ENCODE peak calls at places on chromosomes 6 and 20, in eight cellular contexts. One of them, this sample, is unnamed.

GRCh38 chr6:151430886-151431285 is 21.0 kb downstream of the RMND1 start:
- DNase-seq in GM13977: no peak
- DNase-seq in iris pigment epithelial cell: no peak
- DNase-seq in mesendoderm: peak
- DNase-seq in NAMALWA: peak
- DNase-seq in non-pigmented ciliary epithelial cell: no peak
- DNase-seq in NCI-H1417: no peak
- DNase-seq in HCT116: no peak
- DNase-seq in this sample: no peak

GRCh38 chr6:148272084-148272483 is 70.6 kb upstream of the SASH1 start:
- DNase-seq in mesendoderm: peak
- DNase-seq in iris pigment epithelial cell: peak
- DNase-seq in NCI-H1417: no peak
- DNase-seq in NAMALWA: no peak
- DNase-seq in HCT116: no peak
- DNase-seq in non-pigmented ciliary epithelial cell: peak
- DNase-seq in GM13977: no peak
- DNase-seq in this sample: no peak

GRCh38 chr20:58216334-58216733 is 12.1 kb downstream of the ANKRD60 start:
- DNase-seq in mesendoderm: no peak
- DNase-seq in HCT116: no peak
- DNase-seq in NCI-H1417: no peak
- DNase-seq in NAMALWA: no peak
- DNase-seq in GM13977: no peak
- DNase-seq in non-pigmented ciliary epithelial cell: no peak
- DNase-seq in iris pigment epithelial cell: peak
- DNase-seq in this sample: no peak

GRCh38 chr20:50762435-50763201 is 31.2 kb downstream of the PARD6B start:
- DNase-seq in NAMALWA: no peak
- DNase-seq in mesendoderm: no peak
- DNase-seq in iris pigment epithelial cell: peak
- DNase-seq in NCI-H1417: no peak
- DNase-seq in GM13977: no peak
- DNase-seq in non-pigmented ciliary epithelial cell: no peak
- DNase-seq in HCT116: no peak
- DNase-seq in this sample: no peak

GRCh38 chr6:109490708-109491107 is 7.7 kb upstream of the ZBTB24 start:
- DNase-seq in NAMALWA: no peak
- DNase-seq in GM13977: no peak
- DNase-seq in NCI-H1417: no peak
- DNase-seq in mesendoderm: no peak
- DNase-seq in non-pigmented ciliary epithelial cell: no peak
- DNase-seq in iris pigment epithelial cell: no peak
- DNase-seq in HCT116: no peak
- DNase-seq in this sample: no peak

GRCh38 chr6:34837500-34837899 is 45.6 kb downstream of the BLTP3A start:
- DNase-seq in iris pigment epithelial cell: no peak
- DNase-seq in NAMALWA: no peak
- DNase-seq in GM13977: no peak
- DNase-seq in non-pigmented ciliary epithelial cell: no peak
- DNase-seq in HCT116: no peak
- DNase-seq in NCI-H1417: no peak
- DNase-seq in mesendoderm: no peak
- DNase-seq in this sample: no peak

GRCh38 chr6:34154668-34155447 is 9.0 kb upstream of the GRM4 start:
- DNase-seq in iris pigment epithelial cell: peak
- DNase-seq in non-pigmented ciliary epithelial cell: no peak
- DNase-seq in mesendoderm: peak
- DNase-seq in HCT116: no peak
- DNase-seq in GM13977: peak
- DNase-seq in NCI-H1417: peak
- DNase-seq in NAMALWA: peak
- DNase-seq in this sample: peak

GRCh38 chr6:154605207-154605877 is 94.9 kb upstream of the CNKSR3 start:
- DNase-seq in non-pigmented ciliary epithelial cell: no peak
- DNase-seq in iris pigment epithelial cell: no peak
- DNase-seq in NAMALWA: no peak
- DNase-seq in mesendoderm: no peak
- DNase-seq in GM13977: peak
- DNase-seq in HCT116: no peak
- DNase-seq in NCI-H1417: no peak
- DNase-seq in this sample: no peak

GRCh38 chr6:16136536-16137450 is 7.9 kb downstream of the MYLIP start:
- DNase-seq in NAMALWA: no peak
- DNase-seq in NCI-H1417: no peak
- DNase-seq in iris pigment epithelial cell: peak
- DNase-seq in HCT116: peak
- DNase-seq in mesendoderm: no peak
- DNase-seq in GM13977: no peak
- DNase-seq in non-pigmented ciliary epithelial cell: peak
- DNase-seq in this sample: no peak

GRCh38 chr6:128209771-128210170 is 308.9 kb upstream of the THEMIS start:
- DNase-seq in NAMALWA: no peak
- DNase-seq in iris pigment epithelial cell: peak
- DNase-seq in NCI-H1417: no peak
- DNase-seq in mesendoderm: peak
- DNase-seq in HCT116: no peak
- DNase-seq in non-pigmented ciliary epithelial cell: peak
- DNase-seq in GM13977: no peak
- DNase-seq in this sample: no peak

GRCh38 chr6:169164451-169164850 is 89.2 kb downstream of the THBS2 start:
- DNase-seq in NCI-H1417: no peak
- DNase-seq in NAMALWA: no peak
- DNase-seq in mesendoderm: no peak
- DNase-seq in GM13977: no peak
- DNase-seq in iris pigment epithelial cell: no peak
- DNase-seq in HCT116: no peak
- DNase-seq in non-pigmented ciliary epithelial cell: no peak
- DNase-seq in this sample: no peak

GRCh38 chr6:76418657-76419217 is 346.3 kb upstream of the IMPG1 start:
- DNase-seq in mesendoderm: no peak
- DNase-seq in GM13977: no peak
- DNase-seq in NAMALWA: no peak
- DNase-seq in NCI-H1417: no peak
- DNase-seq in non-pigmented ciliary epithelial cell: no peak
- DNase-seq in iris pigment epithelial cell: no peak
- DNase-seq in HCT116: no peak
- DNase-seq in this sample: no peak

GRCh38 chr20:10061641-10062040 is 26.9 kb downstream of the ANKEF1 start:
- DNase-seq in NAMALWA: no peak
- DNase-seq in mesendoderm: peak
- DNase-seq in HCT116: no peak
- DNase-seq in iris pigment epithelial cell: no peak
- DNase-seq in non-pigmented ciliary epithelial cell: no peak
- DNase-seq in GM13977: no peak
- DNase-seq in NCI-H1417: peak
- DNase-seq in this sample: no peak

GRCh38 chr6:148441454-148441911 is 98.8 kb downstream of the SASH1 start:
- DNase-seq in GM13977: no peak
- DNase-seq in iris pigment epithelial cell: peak
- DNase-seq in non-pigmented ciliary epithelial cell: no peak
- DNase-seq in NAMALWA: no peak
- DNase-seq in HCT116: peak
- DNase-seq in mesendoderm: peak
- DNase-seq in NCI-H1417: no peak
- DNase-seq in this sample: no peak

GRCh38 chr20:46157076-46157592 is 39.0 kb downstream of the CD40 start:
- DNase-seq in iris pigment epithelial cell: no peak
- DNase-seq in mesendoderm: no peak
- DNase-seq in HCT116: no peak
- DNase-seq in GM13977: no peak
- DNase-seq in NAMALWA: no peak
- DNase-seq in NCI-H1417: no peak
- DNase-seq in non-pigmented ciliary epithelial cell: no peak
- DNase-seq in this sample: no peak

GRCh38 chr20:10643560-10643873 is 30.3 kb downstream of the JAG1 start:
- DNase-seq in NAMALWA: no peak
- DNase-seq in mesendoderm: no peak
- DNase-seq in GM13977: no peak
- DNase-seq in iris pigment epithelial cell: no peak
- DNase-seq in HCT116: no peak
- DNase-seq in NCI-H1417: no peak
- DNase-seq in non-pigmented ciliary epithelial cell: no peak
- DNase-seq in this sample: no peak

GRCh38 chr6:17584241-17584803 is 15.8 kb upstream of the FAM8A1 start:
- DNase-seq in GM13977: peak
- DNase-seq in iris pigment epithelial cell: peak
- DNase-seq in mesendoderm: peak
- DNase-seq in non-pigmented ciliary epithelial cell: no peak
- DNase-seq in NCI-H1417: peak
- DNase-seq in HCT116: peak
- DNase-seq in NAMALWA: peak
- DNase-seq in this sample: no peak

GRCh38 chr6:149128489-149129145 is 188.9 kb upstream of the TAB2 start:
- DNase-seq in mesendoderm: peak
- DNase-seq in GM13977: no peak
- DNase-seq in NAMALWA: no peak
- DNase-seq in iris pigment epithelial cell: peak
- DNase-seq in non-pigmented ciliary epithelial cell: no peak
- DNase-seq in NCI-H1417: no peak
- DNase-seq in HCT116: no peak
- DNase-seq in this sample: peak

GRCh38 chr6:118307581-118307980 is 240.5 kb upstream of the PLN start:
- DNase-seq in non-pigmented ciliary epithelial cell: no peak
- DNase-seq in mesendoderm: no peak
- DNase-seq in GM13977: no peak
- DNase-seq in iris pigment epithelial cell: no peak
- DNase-seq in NAMALWA: no peak
- DNase-seq in HCT116: no peak
- DNase-seq in NCI-H1417: no peak
- DNase-seq in this sample: no peak

GRCh38 chr6:169034523-169035167 is 219.0 kb downstream of the THBS2 start:
- DNase-seq in non-pigmented ciliary epithelial cell: no peak
- DNase-seq in GM13977: no peak
- DNase-seq in iris pigment epithelial cell: no peak
- DNase-seq in HCT116: no peak
- DNase-seq in NAMALWA: no peak
- DNase-seq in NCI-H1417: no peak
- DNase-seq in mesendoderm: no peak
- DNase-seq in this sample: no peak

GRCh38 chr20:22700387-22700786 is 116.0 kb upstream of the FOXA2 start:
- DNase-seq in GM13977: no peak
- DNase-seq in non-pigmented ciliary epithelial cell: no peak
- DNase-seq in HCT116: no peak
- DNase-seq in mesendoderm: no peak
- DNase-seq in NAMALWA: no peak
- DNase-seq in iris pigment epithelial cell: peak
- DNase-seq in NCI-H1417: peak
- DNase-seq in this sample: no peak

GRCh38 chr6:19465240-19465639 is 371.9 kb upstream of the ID4 start:
- DNase-seq in GM13977: no peak
- DNase-seq in HCT116: no peak
- DNase-seq in iris pigment epithelial cell: no peak
- DNase-seq in non-pigmented ciliary epithelial cell: no peak
- DNase-seq in NCI-H1417: peak
- DNase-seq in NAMALWA: no peak
- DNase-seq in mesendoderm: no peak
- DNase-seq in this sample: no peak

GRCh38 chr6:90158945-90159344 is 137.7 kb downstream of the BACH2 start:
- DNase-seq in NCI-H1417: no peak
- DNase-seq in mesendoderm: peak
- DNase-seq in HCT116: no peak
- DNase-seq in non-pigmented ciliary epithelial cell: no peak
- DNase-seq in GM13977: no peak
- DNase-seq in NAMALWA: no peak
- DNase-seq in iris pigment epithelial cell: no peak
- DNase-seq in this sample: no peak

GRCh38 chr20:32128167-32128566 is 18.7 kb downstream of the TM9SF4 start:
- DNase-seq in NAMALWA: no peak
- DNase-seq in GM13977: no peak
- DNase-seq in HCT116: no peak
- DNase-seq in non-pigmented ciliary epithelial cell: no peak
- DNase-seq in mesendoderm: no peak
- DNase-seq in iris pigment epithelial cell: no peak
- DNase-seq in NCI-H1417: no peak
- DNase-seq in this sample: no peak

GRCh38 chr6:147806697-147807096 is 298.2 kb downstream of the SAMD5 start:
- DNase-seq in mesendoderm: peak
- DNase-seq in non-pigmented ciliary epithelial cell: no peak
- DNase-seq in NAMALWA: peak
- DNase-seq in NCI-H1417: no peak
- DNase-seq in HCT116: no peak
- DNase-seq in iris pigment epithelial cell: no peak
- DNase-seq in GM13977: no peak
- DNase-seq in this sample: no peak

GRCh38 chr20:17327185-17327780 is 100.4 kb downstream of the PCSK2 start:
- DNase-seq in iris pigment epithelial cell: no peak
- DNase-seq in non-pigmented ciliary epithelial cell: no peak
- DNase-seq in HCT116: no peak
- DNase-seq in NCI-H1417: peak
- DNase-seq in mesendoderm: no peak
- DNase-seq in GM13977: no peak
- DNase-seq in NAMALWA: no peak
- DNase-seq in this sample: no peak

GRCh38 chr20:17803765-17804164 is 104.0 kb downstream of the BANF2 start:
- DNase-seq in HCT116: no peak
- DNase-seq in iris pigment epithelial cell: no peak
- DNase-seq in NCI-H1417: no peak
- DNase-seq in GM13977: no peak
- DNase-seq in non-pigmented ciliary epithelial cell: no peak
- DNase-seq in NAMALWA: no peak
- DNase-seq in mesendoderm: no peak
- DNase-seq in this sample: no peak

GRCh38 chr20:20060234-20060998 is 8.1 kb downstream of the CFAP61 start:
- DNase-seq in non-pigmented ciliary epithelial cell: no peak
- DNase-seq in iris pigment epithelial cell: no peak
- DNase-seq in HCT116: no peak
- DNase-seq in NCI-H1417: no peak
- DNase-seq in mesendoderm: no peak
- DNase-seq in GM13977: no peak
- DNase-seq in NAMALWA: no peak
- DNase-seq in this sample: no peak